ENCODE peak calls at places on chromosomes 6 and 20, in eight cellular contexts. One of them, this sample, is unnamed.

GRCh38 chr6:153965996-153966395 is 73.0 kb upstream of the OPRM1 start:
- DNase-seq in activated T-helper 1 cell treated with Interleukin-2 at 50 U/mL for 16 hours: no peak
- DNase-seq in myocyte: peak
- DNase-seq in NCI-H1105 treated with DMSO at 0.1 percent for 48 hours: no peak
- DNase-seq in SK-N-MC: no peak
- DNase-seq in BJ: no peak
- DNase-seq in EL: no peak
- DNase-seq in stimulated activated CD4-positive, alpha-beta T cell treated with anti-CD3 and anti-CD28 coated beads, Interleukin-4, amount 100 ng/mL, for 1 hour: no peak
- DNase-seq in this sample: no peak

GRCh38 chr6:156910938-156911337 is 133.8 kb downstream of the ARID1B start:
- DNase-seq in stimulated activated CD4-positive, alpha-beta T cell treated with anti-CD3 and anti-CD28 coated beads, Interleukin-4, amount 100 ng/mL, for 1 hour: no peak
- DNase-seq in BJ: no peak
- DNase-seq in EL: no peak
- DNase-seq in SK-N-MC: no peak
- DNase-seq in activated T-helper 1 cell treated with Interleukin-2 at 50 U/mL for 16 hours: no peak
- DNase-seq in myocyte: peak
- DNase-seq in NCI-H1105 treated with DMSO at 0.1 percent for 48 hours: no peak
- DNase-seq in this sample: no peak

GRCh38 chr20:63980317-63980805 is 571 bp upstream of the PRPF6 start:
- DNase-seq in BJ: no peak
- DNase-seq in activated T-helper 1 cell treated with Interleukin-2 at 50 U/mL for 16 hours: no peak
- DNase-seq in stimulated activated CD4-positive, alpha-beta T cell treated with anti-CD3 and anti-CD28 coated beads, Interleukin-4, amount 100 ng/mL, for 1 hour: no peak
- DNase-seq in SK-N-MC: no peak
- DNase-seq in NCI-H1105 treated with DMSO at 0.1 percent for 48 hours: no peak
- DNase-seq in EL: no peak
- DNase-seq in myocyte: no peak
- DNase-seq in this sample: no peak

GRCh38 chr20:24970743-24971142 is 21.7 kb downstream of the CST7 start:
- DNase-seq in EL: no peak
- DNase-seq in activated T-helper 1 cell treated with Interleukin-2 at 50 U/mL for 16 hours: no peak
- DNase-seq in stimulated activated CD4-positive, alpha-beta T cell treated with anti-CD3 and anti-CD28 coated beads, Interleukin-4, amount 100 ng/mL, for 1 hour: no peak
- DNase-seq in myocyte: no peak
- DNase-seq in NCI-H1105 treated with DMSO at 0.1 percent for 48 hours: no peak
- DNase-seq in BJ: no peak
- DNase-seq in SK-N-MC: no peak
- DNase-seq in this sample: no peak

GRCh38 chr6:12286381-12287132 is 3.6 kb upstream of the EDN1 start:
- DNase-seq in myocyte: no peak
- DNase-seq in NCI-H1105 treated with DMSO at 0.1 percent for 48 hours: no peak
- DNase-seq in SK-N-MC: peak
- DNase-seq in activated T-helper 1 cell treated with Interleukin-2 at 50 U/mL for 16 hours: no peak
- DNase-seq in EL: peak
- DNase-seq in stimulated activated CD4-positive, alpha-beta T cell treated with anti-CD3 and anti-CD28 coated beads, Interleukin-4, amount 100 ng/mL, for 1 hour: no peak
- DNase-seq in BJ: peak
- DNase-seq in this sample: no peak

GRCh38 chr20:9066196-9066595 is 2.7 kb upstream of the PLCB4 start:
- DNase-seq in NCI-H1105 treated with DMSO at 0.1 percent for 48 hours: no peak
- DNase-seq in BJ: no peak
- DNase-seq in SK-N-MC: no peak
- DNase-seq in myocyte: no peak
- DNase-seq in activated T-helper 1 cell treated with Interleukin-2 at 50 U/mL for 16 hours: no peak
- DNase-seq in EL: peak
- DNase-seq in stimulated activated CD4-positive, alpha-beta T cell treated with anti-CD3 and anti-CD28 coated beads, Interleukin-4, amount 100 ng/mL, for 1 hour: no peak
- DNase-seq in this sample: no peak

GRCh38 chr20:34680586-34680985 is 3.7 kb upstream of the PIGU start:
- DNase-seq in NCI-H1105 treated with DMSO at 0.1 percent for 48 hours: no peak
- DNase-seq in activated T-helper 1 cell treated with Interleukin-2 at 50 U/mL for 16 hours: no peak
- DNase-seq in myocyte: no peak
- DNase-seq in EL: no peak
- DNase-seq in BJ: no peak
- DNase-seq in SK-N-MC: peak
- DNase-seq in stimulated activated CD4-positive, alpha-beta T cell treated with anti-CD3 and anti-CD28 coated beads, Interleukin-4, amount 100 ng/mL, for 1 hour: no peak
- DNase-seq in this sample: no peak

GRCh38 chr6:17881085-17881883 is 106.2 kb downstream of the KIF13A start:
- DNase-seq in BJ: peak
- DNase-seq in EL: no peak
- DNase-seq in SK-N-MC: peak
- DNase-seq in NCI-H1105 treated with DMSO at 0.1 percent for 48 hours: no peak
- DNase-seq in stimulated activated CD4-positive, alpha-beta T cell treated with anti-CD3 and anti-CD28 coated beads, Interleukin-4, amount 100 ng/mL, for 1 hour: no peak
- DNase-seq in myocyte: no peak
- DNase-seq in activated T-helper 1 cell treated with Interleukin-2 at 50 U/mL for 16 hours: no peak
- DNase-seq in this sample: no peak

GRCh38 chr6:164928366-164929154 is 380.8 kb downstream of the C6orf118 start:
- DNase-seq in NCI-H1105 treated with DMSO at 0.1 percent for 48 hours: peak
- DNase-seq in BJ: no peak
- DNase-seq in SK-N-MC: no peak
- DNase-seq in myocyte: no peak
- DNase-seq in activated T-helper 1 cell treated with Interleukin-2 at 50 U/mL for 16 hours: no peak
- DNase-seq in stimulated activated CD4-positive, alpha-beta T cell treated with anti-CD3 and anti-CD28 coated beads, Interleukin-4, amount 100 ng/mL, for 1 hour: no peak
- DNase-seq in EL: no peak
- DNase-seq in this sample: no peak

GRCh38 chr20:20373046-20373706 is 5.3 kb downstream of the INSM1 start:
- DNase-seq in NCI-H1105 treated with DMSO at 0.1 percent for 48 hours: peak
- DNase-seq in activated T-helper 1 cell treated with Interleukin-2 at 50 U/mL for 16 hours: no peak
- DNase-seq in myocyte: peak
- DNase-seq in BJ: peak
- DNase-seq in EL: peak
- DNase-seq in stimulated activated CD4-positive, alpha-beta T cell treated with anti-CD3 and anti-CD28 coated beads, Interleukin-4, amount 100 ng/mL, for 1 hour: no peak
- DNase-seq in SK-N-MC: no peak
- DNase-seq in this sample: no peak

GRCh38 chr6:24960991-24961475 is 25.3 kb upstream of the RIPOR2 start:
- DNase-seq in stimulated activated CD4-positive, alpha-beta T cell treated with anti-CD3 and anti-CD28 coated beads, Interleukin-4, amount 100 ng/mL, for 1 hour: no peak
- DNase-seq in EL: no peak
- DNase-seq in activated T-helper 1 cell treated with Interleukin-2 at 50 U/mL for 16 hours: no peak
- DNase-seq in NCI-H1105 treated with DMSO at 0.1 percent for 48 hours: no peak
- DNase-seq in SK-N-MC: no peak
- DNase-seq in myocyte: no peak
- DNase-seq in BJ: no peak
- DNase-seq in this sample: no peak

GRCh38 chr20:41436679-41437078 is 70.1 kb upstream of the EMILIN3 start:
- DNase-seq in myocyte: peak
- DNase-seq in stimulated activated CD4-positive, alpha-beta T cell treated with anti-CD3 and anti-CD28 coated beads, Interleukin-4, amount 100 ng/mL, for 1 hour: no peak
- DNase-seq in NCI-H1105 treated with DMSO at 0.1 percent for 48 hours: no peak
- DNase-seq in EL: peak
- DNase-seq in SK-N-MC: no peak
- DNase-seq in BJ: no peak
- DNase-seq in activated T-helper 1 cell treated with Interleukin-2 at 50 U/mL for 16 hours: no peak
- DNase-seq in this sample: no peak

GRCh38 chr6:113493991-113494390 is 363.2 kb upstream of the MARCKS start:
- DNase-seq in EL: no peak
- DNase-seq in stimulated activated CD4-positive, alpha-beta T cell treated with anti-CD3 and anti-CD28 coated beads, Interleukin-4, amount 100 ng/mL, for 1 hour: no peak
- DNase-seq in activated T-helper 1 cell treated with Interleukin-2 at 50 U/mL for 16 hours: no peak
- DNase-seq in myocyte: no peak
- DNase-seq in BJ: no peak
- DNase-seq in SK-N-MC: no peak
- DNase-seq in NCI-H1105 treated with DMSO at 0.1 percent for 48 hours: no peak
- DNase-seq in this sample: no peak

GRCh38 chr20:63260521-63260920 is 6.3 kb upstream of the NKAIN4 start:
- DNase-seq in myocyte: no peak
- DNase-seq in activated T-helper 1 cell treated with Interleukin-2 at 50 U/mL for 16 hours: no peak
- DNase-seq in NCI-H1105 treated with DMSO at 0.1 percent for 48 hours: no peak
- DNase-seq in stimulated activated CD4-positive, alpha-beta T cell treated with anti-CD3 and anti-CD28 coated beads, Interleukin-4, amount 100 ng/mL, for 1 hour: no peak
- DNase-seq in SK-N-MC: no peak
- DNase-seq in EL: no peak
- DNase-seq in BJ: no peak
- DNase-seq in this sample: no peak

This sample was measured in NCI-H2029 treated with DMSO at 0.1 percent for 48 hours.